ENCODE peak calls at places on chromosomes 6 and 20, in eight cellular contexts. W, Y, M, V, U, D, X and B are unnamed samples.

GRCh38 chr20:62555642-62556420 is 80.0 kb upstream of the GATA5 start:
- DNase-seq in D (no peak), Y (no peak), X (no peak), W (no peak), V (no peak), M (no peak), U (no peak), B (no peak)

GRCh38 chr20:57468523-57469417 is 56.2 kb downstream of the CTCFL start:
- DNase-seq in M (no peak), D (no peak), U (no peak), W (no peak), Y (no peak), X (no peak), V (no peak), B (no peak)

GRCh38 chr6:27205375-27206278 is 41.9 kb upstream of the PRSS16 start:
- DNase-seq in M (peak; percentile 24), W (peak; percentile 24), U (no peak), Y (no peak), D (no peak), V (no peak), X (peak; percentile 74), B (no peak)

GRCh38 chr6:140360651-140361050 is 986.2 kb upstream of the CITED2 start:
- DNase-seq in M (peak; percentile 30), Y (no peak), V (no peak), D (no peak), X (no peak), W (no peak), U (no peak), B (no peak)

GRCh38 chr20:21503345-21503744 is 10.5 kb downstream of the NKX2-2 start:
- DNase-seq in M (peak; percentile 14), V (no peak), X (no peak), Y (no peak), D (no peak), W (peak; percentile 24), U (no peak), B (no peak)

GRCh38 chr6:29531668-29532067 is 27.9 kb downstream of the UBD start:
- DNase-seq in V (peak; percentile 36), Y (no peak), X (peak; percentile 35), W (no peak), M (no peak), U (no peak), D (no peak), B (no peak)

GRCh38 chr20:51749674-51750036 is 18.5 kb downstream of the ATP9A start:
- DNase-seq in Y (no peak), X (no peak), W (no peak), D (peak; percentile 60), V (no peak), U (no peak), M (peak; percentile 79), B (no peak)

GRCh38 chr20:16541226-16541625 is 32.0 kb downstream of the KIF16B start:
- DNase-seq in V (no peak), X (no peak), U (no peak), M (no peak), D (no peak), Y (no peak), W (no peak), B (no peak)

GRCh38 chr6:44004625-44005506 is 122.4 kb downstream of the MRPL14 start:
- DNase-seq in W (peak; percentile 61), M (peak; percentile 33), D (peak; percentile 39), Y (no peak), V (no peak), X (peak; percentile 69), U (no peak), B (no peak)

GRCh38 chr20:12077835-12078374 is 160.2 kb downstream of the BTBD3 start:
- DNase-seq in V (no peak), M (no peak), X (no peak), W (no peak), D (no peak), U (no peak), Y (peak; percentile 47), B (no peak)

GRCh38 chr6:100276311-100277057 is 188.2 kb downstream of the SIM1 start:
- DNase-seq in D (no peak), V (no peak), U (no peak), M (no peak), W (no peak), X (no peak), Y (no peak), B (no peak)

GRCh38 chr20:63854766-63855362 is 6.4 kb upstream of the ABHD16B start:
- DNase-seq in U (peak; percentile 82), M (no peak), V (peak; percentile 69), D (no peak), W (no peak), X (peak; percentile 65), Y (peak; percentile 58), B (no peak)

GRCh38 chr6:118843685-118844390 is 50.1 kb upstream of the ASF1A start:
- DNase-seq in W (no peak), D (no peak), M (peak; percentile 34), X (no peak), U (no peak), V (no peak), Y (no peak), B (no peak)

GRCh38 chr6:34526992-34527728 is 29.0 kb downstream of the SPDEF start:
- DNase-seq in D (peak; percentile 91), V (peak; percentile 96), U (peak; percentile 93), X (peak; percentile 98), Y (peak; percentile 96), M (peak; percentile 83), W (peak; percentile 90), B (peak; percentile 93)

GRCh38 chr6:105616521-105616920 is 213.6 kb upstream of the PREP start:
- DNase-seq in D (no peak), V (no peak), Y (no peak), U (no peak), X (no peak), W (no peak), M (no peak), B (no peak)

GRCh38 chr6:1363729-1364572 is 25.4 kb upstream of the FOXF2 start:
- DNase-seq in V (no peak), M (peak; percentile 68), Y (peak; percentile 38), U (no peak), W (peak; percentile 9), X (peak; percentile 75), D (peak; percentile 29), B (peak; percentile 15)

GRCh38 chr20:52312131-52312729 is 120.7 kb upstream of the ZFP64 start:
- DNase-seq in V (no peak), W (peak; percentile 51), D (peak; percentile 69), U (no peak), X (peak; percentile 74), M (peak; percentile 60), Y (peak; percentile 16), B (peak; percentile 41)

GRCh38 chr6:137095651-137096238 is 51.0 kb upstream of the IL20RA start:
- DNase-seq in U (no peak), X (no peak), D (no peak), V (no peak), W (peak; percentile 68), Y (no peak), M (no peak), B (peak; percentile 17)

GRCh38 chr6:137094411-137095008 is 49.7 kb upstream of the IL20RA start:
- DNase-seq in M (peak; percentile 67), U (no peak), D (peak; percentile 69), X (peak; percentile 81), V (peak; percentile 65), W (peak; percentile 82), Y (peak; percentile 56), B (peak; percentile 43)

GRCh38 chr6:137093183-137094069 is 48.7 kb upstream of the IL20RA start:
- DNase-seq in Y (no peak), M (no peak), U (no peak), X (no peak), W (no peak), V (no peak), D (no peak), B (no peak)

GRCh38 chr6:137097057-137097456 is 52.3 kb upstream of the IL20RA start:
- DNase-seq in D (no peak), U (no peak), W (no peak), Y (no peak), V (no peak), X (no peak), M (no peak), B (no peak)

GRCh38 chr6:137095093-137095492 is 50.3 kb upstream of the IL20RA start:
- DNase-seq in D (no peak), W (no peak), X (no peak), U (no peak), Y (no peak), M (no peak), V (no peak), B (no peak)
- H3K4me3 ChIP-seq in D (no peak overlapping the region), W (no peak overlapping the region), X (no peak overlapping the region), U (no peak overlapping the region), Y (no peak overlapping the region), M (no peak overlapping the region), V (no peak overlapping the region), B (no peak overlapping the region)

GRCh38 chr6:96286503-96286902 is 235.1 kb upstream of the UFL1 start:
- DNase-seq in D (no peak), V (no peak), U (no peak), M (no peak), W (no peak), Y (no peak), X (no peak), B (no peak)
- TF ChIP-seq CTCF in D (no peak), V (peak; percentile 55), U (no peak), M (no peak), W (peak; percentile 11), Y (no peak), X (peak; percentile 36), B (no peak)

DNA sequence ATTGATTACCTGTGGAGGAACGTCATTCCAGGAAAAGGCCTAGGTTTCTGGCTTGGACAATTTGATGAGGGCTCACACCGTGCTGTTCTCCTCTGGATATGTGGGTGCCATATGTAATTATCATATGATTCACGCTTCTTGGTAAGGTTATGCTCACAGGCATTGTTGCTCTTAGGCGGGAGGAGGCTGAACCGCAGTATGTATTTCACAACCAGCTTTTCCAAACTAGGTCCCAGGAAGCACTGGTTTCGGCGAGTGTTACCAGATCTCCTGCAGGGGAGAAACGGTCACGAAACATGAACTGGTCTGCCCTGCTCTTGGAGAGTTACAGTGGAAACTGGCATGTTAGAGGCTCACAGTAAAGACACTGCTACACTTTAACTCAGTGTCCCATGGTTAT is 793 bp upstream of the FAM50B start:
- DNase-seq in V (no peak), Y (no peak), M (no peak), D (no peak), U (no peak), X (no peak), W (no peak), B (no peak)
- H3K27ac ChIP-seq in V (no peak overlapping the region), Y (peak overlapping the region; percentile 63), M (peak overlapping the region; percentile 1), D (peak overlapping the region; percentile 81), U (peak overlapping the region; percentile 15), X (no peak overlapping the region), W (no peak overlapping the region), B (peak overlapping the region; percentile 19)

DNA sequence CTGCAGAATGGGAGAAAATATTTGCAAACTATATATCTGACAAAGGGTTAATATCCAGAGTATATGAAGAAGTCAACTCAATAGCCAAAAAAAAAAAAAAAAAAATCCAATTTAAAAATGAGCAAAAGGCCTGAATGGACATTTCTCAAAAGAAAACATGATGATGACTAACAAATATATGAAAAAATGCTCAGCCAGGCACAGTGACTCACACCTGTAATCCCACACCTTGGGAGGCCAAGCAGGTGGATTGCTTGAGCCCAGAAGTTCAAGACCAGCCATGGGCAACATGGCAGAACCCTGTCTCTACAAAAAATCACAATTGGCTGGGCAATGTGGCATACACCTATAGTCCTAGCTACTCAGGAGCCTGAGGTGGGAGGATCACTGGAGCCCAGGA is 2.1 kb upstream of the ECHDC1 start:
- DNase-seq in M (no peak), W (no peak), Y (no peak), X (no peak), U (no peak), V (no peak), D (no peak), B (no peak)
- H3K4me3 ChIP-seq in M (no peak overlapping the region), W (no peak overlapping the region), Y (no peak overlapping the region), X (no peak overlapping the region), U (no peak overlapping the region), V (no peak overlapping the region), D (no peak overlapping the region), B (no peak overlapping the region)